ENCODE peak calls at places on chromosomes 5 and 9, in eight cellular contexts. O is fibroblast of pulmonary artery; X is activated CD8-positive, alpha-beta T cell treated with anti-CD3 and anti-CD28 coated beads for 36 hours; N is ovary; Q is epithelial cell of proximal tubule; U is kidney epithelial cell; L is RWPE2; F is psoas muscle. Z is an unnamed sample.

GRCh38 chr9:6014668-6015270 is 655 bp downstream of the RANBP6 start:
- DNase-seq in O (peak), X (peak), N (no peak), Q (no peak), U (peak), L (no peak), F (no peak), Z (no peak)

GRCh38 chr5:65982635-65983034 is 56.3 kb downstream of the ERBIN start:
- DNase-seq in O (no peak), X (no peak), N (no peak), Q (no peak), U (no peak), L (no peak), F (no peak), Z (no peak)

GRCh38 chr5:133421394-133421793 is 190.9 kb downstream of the FSTL4 start:
- DNase-seq in O (peak), X (peak), N (no peak), Q (no peak), U (no peak), L (peak), F (no peak), Z (no peak)

GRCh38 chr5:174688441-174689354 is 35.7 kb upstream of the MSX2 start:
- DNase-seq in O (no peak), X (no peak), N (no peak), Q (no peak), U (no peak), L (no peak), F (no peak), Z (no peak)

GRCh38 chr9:130862217-130862616 is 27.2 kb downstream of the ABL1 start:
- DNase-seq in O (no peak), X (no peak), N (no peak), Q (no peak), U (no peak), L (no peak), F (no peak), Z (no peak)

GRCh38 chr9:72363908-72364678 is 915 bp downstream of the ZFAND5 start:
- DNase-seq in O (peak), X (peak), N (peak), Q (no peak), U (no peak), L (peak), F (peak), Z (no peak)

GRCh38 chr9:113650207-113651131 is 186.9 kb downstream of the RGS3 start:
- DNase-seq in O (peak), X (no peak), N (no peak), Q (no peak), U (no peak), L (no peak), F (no peak), Z (no peak)

GRCh38 chr5:148384389-148384756 is 615 bp downstream of the FBXO38 start:
- DNase-seq in O (no peak), X (peak), N (no peak), Q (no peak), U (no peak), L (no peak), F (no peak), Z (no peak)

GRCh38 chr9:68555416-68555815 is 14.7 kb upstream of the TMEM252 start:
- DNase-seq in O (no peak), X (no peak), N (no peak), Q (no peak), U (no peak), L (no peak), F (no peak), Z (no peak)

GRCh38 chr5:121273818-121274433 is 577.8 kb upstream of the FTMT start:
- DNase-seq in O (peak), X (no peak), N (no peak), Q (peak), U (peak), L (peak), F (no peak), Z (no peak)

GRCh38 chr9:107940622-107941021 is 451.1 kb upstream of the KLF4 start:
- DNase-seq in O (no peak), X (no peak), N (no peak), Q (no peak), U (no peak), L (no peak), F (no peak), Z (no peak)

GRCh38 chr9:114446672-114447450 is 58.4 kb downstream of the WHRN start:
- DNase-seq in O (no peak), X (no peak), N (no peak), Q (no peak), U (no peak), L (no peak), F (no peak), Z (no peak)

GRCh38 chr9:127095416-127095815 is 27.0 kb downstream of the ANGPTL2 start:
- DNase-seq in O (no peak), X (no peak), N (no peak), Q (no peak), U (no peak), L (no peak), F (no peak), Z (no peak)

GRCh38 chr5:68454766-68455165 is 239.2 kb downstream of the PIK3R1 start:
- DNase-seq in O (no peak), X (no peak), N (no peak), Q (no peak), U (no peak), L (no peak), F (no peak), Z (no peak)

GRCh38 chr9:75903785-75904360 is 13.4 kb downstream of the PCSK5 start:
- DNase-seq in O (peak), X (peak), N (no peak), Q (peak), U (no peak), L (no peak), F (no peak), Z (no peak)

GRCh38 chr5:127564002-127564769 is 46.7 kb downstream of the PRRC1 start:
- DNase-seq in O (peak), X (peak), N (peak), Q (no peak), U (peak), L (no peak), F (no peak), Z (no peak)

GRCh38 chr5:93532370-93532769 is 48.6 kb downstream of the NR2F1-AS1 start:
- DNase-seq in O (peak), X (no peak), N (peak), Q (peak), U (no peak), L (no peak), F (peak), Z (peak)

GRCh38 chr5:96091874-96092273 is 130.2 kb upstream of the ELL2 start:
- DNase-seq in O (no peak), X (no peak), N (no peak), Q (no peak), U (no peak), L (no peak), F (no peak), Z (no peak)

GRCh38 chr5:130400091-130400490 is 495.8 kb downstream of the CHSY3 start:
- DNase-seq in O (peak), X (no peak), N (no peak), Q (no peak), U (no peak), L (no peak), F (no peak), Z (no peak)

GRCh38 chr9:38047301-38048251 is 21.5 kb downstream of the SHB start:
- DNase-seq in O (peak), X (no peak), N (no peak), Q (peak), U (peak), L (peak), F (peak), Z (no peak)

GRCh38 chr5:177542816-177543472 is 11.4 kb downstream of the FAM193B start:
- DNase-seq in O (no peak), X (no peak), N (no peak), Q (no peak), U (no peak), L (no peak), F (no peak), Z (no peak)

GRCh38 chr9:81431662-81432061 is 257.7 kb downstream of the TLE1 start:
- DNase-seq in O (peak), X (no peak), N (no peak), Q (no peak), U (no peak), L (no peak), F (no peak), Z (no peak)

GRCh38 chr9:33270146-33270545 is 5.3 kb downstream of the CHMP5 start:
- DNase-seq in O (no peak), X (no peak), N (no peak), Q (no peak), U (no peak), L (no peak), F (no peak), Z (no peak)

GRCh38 chr9:68844623-68845612 is 139.9 kb downstream of the PIP5K1B start:
- DNase-seq in O (peak), X (peak), N (no peak), Q (no peak), U (no peak), L (no peak), F (no peak), Z (no peak)

GRCh38 chr9:22425551-22425950 is 21.1 kb upstream of the DMRTA1 start:
- DNase-seq in O (no peak), X (no peak), N (no peak), Q (no peak), U (no peak), L (no peak), F (no peak), Z (no peak)

GRCh38 chr9:18985464-18985951 is 47.5 kb downstream of the SAXO1 start:
- DNase-seq in O (no peak), X (no peak), N (no peak), Q (no peak), U (no peak), L (no peak), F (no peak), Z (no peak)

GRCh38 chr5:173881811-173882575 is 6.2 kb upstream of the CPEB4 start:
- DNase-seq in O (no peak), X (no peak), N (no peak), Q (no peak), U (no peak), L (no peak), F (no peak), Z (no peak)

GRCh38 chr5:88732181-88732633 is 150.8 kb downstream of the MEF2C start:
- DNase-seq in O (peak), X (peak), N (no peak), Q (no peak), U (peak), L (no peak), F (peak), Z (no peak)

GRCh38 chr5:130520211-130520610 is 615.9 kb downstream of the CHSY3 start:
- DNase-seq in O (peak), X (no peak), N (no peak), Q (no peak), U (peak), L (no peak), F (no peak), Z (no peak)

GRCh38 chr9:93827545-93828330 is 127.4 kb downstream of the BARX1 start:
- DNase-seq in O (peak), X (peak), N (no peak), Q (no peak), U (no peak), L (no peak), F (peak), Z (peak)

GRCh38 chr5:138745268-138745667 is 8.0 kb upstream of the CTNNA1 start:
- DNase-seq in O (no peak), X (no peak), N (no peak), Q (no peak), U (no peak), L (no peak), F (no peak), Z (no peak)

GRCh38 chr9:81687521-81688261 is 1.7 kb downstream of the TLE1 start:
- DNase-seq in O (peak), X (peak), N (peak), Q (no peak), U (no peak), L (peak), F (peak), Z (no peak)

GRCh38 chr5:130528474-130528873 is 624.2 kb downstream of the CHSY3 start:
- DNase-seq in O (peak), X (no peak), N (no peak), Q (no peak), U (no peak), L (no peak), F (no peak), Z (no peak)

GRCh38 chr9:37827483-37828165 is 27.0 kb downstream of the DCAF10 start:
- DNase-seq in O (no peak), X (no peak), N (no peak), Q (no peak), U (no peak), L (no peak), F (no peak), Z (no peak)

GRCh38 chr9:121674952-121675351 is 23.5 kb downstream of the DAB2IP start:
- DNase-seq in O (no peak), X (peak), N (no peak), Q (no peak), U (no peak), L (no peak), F (peak), Z (no peak)

GRCh38 chr5:168020522-168021294 is 270.7 kb upstream of the WWC1 start:
- DNase-seq in O (peak), X (no peak), N (no peak), Q (no peak), U (no peak), L (no peak), F (no peak), Z (no peak)
- TF ChIP-seq CTCF in O (peak), X (no peak), N (no peak), Q (peak), U (peak), L (peak), F (no peak), Z (no peak)

DNA sequence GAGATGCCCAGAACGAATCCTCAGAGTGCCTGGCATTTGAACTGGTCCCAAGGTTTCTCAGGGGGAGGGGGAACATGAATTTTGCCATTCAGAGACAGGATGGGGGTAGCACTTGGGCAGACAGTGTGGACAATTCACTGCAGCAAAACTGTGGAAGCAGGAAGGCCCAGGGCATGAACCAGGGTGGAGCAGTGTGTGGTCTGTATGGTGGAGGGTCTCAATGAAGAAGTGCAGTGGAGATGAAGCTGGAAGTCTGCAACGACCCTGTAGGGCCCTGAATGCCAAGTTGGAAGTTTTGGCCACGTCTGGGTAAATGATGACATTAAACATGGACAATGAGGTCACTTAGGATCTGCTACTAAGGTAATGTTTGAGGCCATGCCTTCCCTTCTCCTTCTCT is 273.9 kb downstream of the CDK5RAP2 start:
- DNase-seq in O (no peak), X (no peak), N (no peak), Q (no peak), U (no peak), L (no peak), F (no peak), Z (no peak)
- TF ChIP-seq CTCF in O (no peak), X (no peak), N (no peak), Q (no peak), U (no peak), L (no peak), F (no peak), Z (no peak)

GRCh38 chr5:157987259-157987658 is 128.3 kb upstream of the CLINT1 start:
- DNase-seq in O (no peak), X (no peak), N (no peak), Q (no peak), U (no peak), L (no peak), F (no peak), Z (no peak)
- TF ChIP-seq CTCF in O (no peak), X (no peak), N (no peak), Q (no peak), U (no peak), L (no peak), F (no peak), Z (no peak)

DNA sequence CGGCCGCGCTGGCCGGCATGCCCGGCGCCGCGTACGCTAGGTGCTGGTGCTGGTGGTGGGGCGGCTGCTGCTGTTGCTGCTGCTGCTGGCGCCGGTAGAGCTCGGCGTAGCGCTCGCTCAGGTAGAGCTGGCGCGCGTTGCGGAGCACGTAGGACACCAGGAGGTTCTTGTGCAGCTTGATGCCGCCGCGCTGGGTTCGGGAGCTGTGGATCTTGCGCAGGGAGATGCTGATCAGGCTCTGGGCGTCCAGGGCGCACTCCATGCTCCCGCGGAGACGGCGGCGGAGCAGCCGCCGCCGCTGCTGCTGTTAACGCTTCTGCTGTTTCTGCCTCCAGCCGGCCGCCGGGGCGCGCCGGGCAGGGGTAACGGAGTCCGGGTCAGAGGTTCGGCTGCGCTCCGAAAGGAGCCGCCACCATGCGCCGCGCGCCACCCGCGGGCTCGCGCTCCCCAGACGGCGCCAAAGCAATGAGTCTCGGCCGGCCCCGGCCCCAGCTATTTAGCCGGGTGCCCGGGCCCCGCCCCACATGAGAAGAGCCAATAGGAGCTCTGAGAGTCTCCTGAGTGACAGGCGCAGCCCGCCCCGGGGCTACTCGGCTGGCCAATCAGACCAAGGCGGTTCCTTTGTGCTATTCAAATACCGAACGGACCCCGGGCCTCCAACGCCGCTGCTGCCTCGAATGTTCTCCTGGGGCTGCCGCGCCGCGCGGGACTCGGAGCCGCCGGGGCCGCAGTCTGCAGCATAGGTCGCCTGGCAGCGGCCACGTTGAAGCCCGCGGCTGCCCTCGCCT is at the start of gene IER5L:
- DNase-seq in O (peak), X (peak), N (peak), Q (no peak), U (peak), L (peak), F (peak), Z (peak)
- TF ChIP-seq CTCF in O (no peak), X (no peak), N (peak), Q (no peak), U (no peak), L (no peak), F (no peak), Z (no peak)

DNA sequence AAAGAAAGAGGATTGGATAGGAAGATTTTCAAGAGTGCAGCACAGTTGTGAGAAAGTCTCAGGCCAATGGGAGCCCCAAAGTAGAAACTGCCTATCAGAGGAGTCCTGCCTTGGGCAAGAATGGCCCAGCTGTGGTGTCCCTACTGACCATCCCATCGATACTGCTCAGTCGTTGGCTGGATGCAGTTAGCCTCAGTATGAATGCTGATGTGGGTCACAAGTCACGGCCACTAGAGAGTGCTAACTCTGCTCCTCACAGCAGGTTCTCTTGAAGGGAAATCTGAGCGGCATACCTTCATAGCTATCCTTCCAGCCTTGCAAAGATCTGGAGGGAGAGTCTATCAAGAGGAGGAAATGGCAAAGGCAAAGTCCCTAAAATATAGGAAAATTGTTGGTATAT is 11.6 kb upstream of the CETN3 start:
- DNase-seq in O (peak), X (peak), N (no peak), Q (no peak), U (no peak), L (no peak), F (no peak), Z (no peak)
- TF ChIP-seq CTCF in O (peak), X (no peak), N (no peak), Q (peak), U (peak), L (peak), F (no peak), Z (no peak)

DNA sequence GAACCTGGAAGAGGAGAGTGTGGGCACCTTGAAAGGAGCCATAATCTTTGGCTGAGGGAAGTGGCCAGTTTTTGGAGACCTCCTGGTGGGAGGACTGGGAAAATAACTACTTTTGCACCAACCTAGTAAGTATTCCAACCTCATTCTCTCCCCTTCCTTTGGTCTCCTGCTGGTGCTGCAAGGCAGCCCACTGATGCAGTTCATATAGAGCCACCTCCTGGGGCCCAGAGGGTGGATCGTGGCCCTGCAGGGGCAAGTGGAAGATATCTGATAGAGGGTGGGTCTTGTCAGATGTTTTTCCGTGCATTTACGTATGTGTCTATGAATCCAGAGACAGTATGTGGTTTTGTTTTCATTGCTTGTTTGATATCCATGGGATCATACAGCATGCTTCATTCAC is 172.8 kb upstream of the PITX1 start:
- DNase-seq in O (no peak), X (no peak), N (no peak), Q (no peak), U (no peak), L (no peak), F (no peak), Z (no peak)
- TF ChIP-seq CTCF in O (no peak), X (no peak), N (no peak), Q (no peak), U (no peak), L (no peak), F (no peak), Z (no peak)

GRCh38 chr9:3526166-3526902 is 533 bp upstream of the RFX3 start:
- DNase-seq in O (peak), X (peak), N (peak), Q (no peak), U (peak), L (peak), F (peak), Z (no peak)
- TF ChIP-seq CTCF in O (no peak), X (no peak), N (no peak), Q (no peak), U (no peak), L (no peak), F (no peak), Z (no peak)

GRCh38 chr5:143106175-143106574 is 297.3 kb downstream of the NR3C1 start:
- DNase-seq in O (peak), X (no peak), N (peak), Q (no peak), U (peak), L (no peak), F (peak), Z (no peak)
- TF ChIP-seq CTCF in O (peak), X (no peak), N (no peak), Q (peak), U (peak), L (peak), F (peak), Z (no peak)

GRCh38 chr9:77161966-77162365 is 15.4 kb upstream of the VPS13A start:
- DNase-seq in O (peak), X (no peak), N (no peak), Q (no peak), U (no peak), L (no peak), F (no peak), Z (no peak)

GRCh38 chr9:77162366-77162765 is 15.0 kb upstream of the VPS13A start:
- DNase-seq in O (no peak), X (no peak), N (no peak), Q (no peak), U (no peak), L (no peak), F (no peak), Z (no peak)

GRCh38 chr9:77161191-77161590 is 16.1 kb upstream of the VPS13A start:
- DNase-seq in O (no peak), X (no peak), N (no peak), Q (no peak), U (no peak), L (no peak), F (no peak), Z (no peak)

GRCh38 chr9:77166193-77166592 is 11.1 kb upstream of the VPS13A start:
- DNase-seq in O (no peak), X (no peak), N (no peak), Q (no peak), U (no peak), L (no peak), F (no peak), Z (no peak)

DNA sequence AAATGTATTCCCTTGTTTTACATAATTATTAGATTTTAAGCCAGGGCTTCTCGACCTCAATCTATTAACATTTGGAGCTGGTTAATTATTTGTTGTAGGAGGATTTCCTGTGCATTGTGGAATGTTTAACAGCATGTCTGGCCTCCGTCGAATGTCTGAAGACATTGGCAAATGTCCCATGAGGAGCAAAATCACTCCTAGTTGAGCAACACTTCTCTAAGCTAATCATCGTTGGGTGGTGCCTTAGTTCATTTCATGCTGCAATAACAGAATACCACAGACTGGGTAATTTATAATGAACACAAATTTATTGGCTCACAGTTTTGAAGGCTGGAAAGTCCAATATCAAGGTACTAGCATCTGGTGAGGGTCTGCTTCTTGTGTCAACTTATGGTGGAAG is 13.4 kb upstream of the VPS13A start:
- DNase-seq in O (peak), X (no peak), N (no peak), Q (peak), U (no peak), L (no peak), F (no peak), Z (no peak)
- TF ChIP-seq CTCF in O (no peak), X (no peak), N (no peak), Q (no peak), U (no peak), L (no peak), F (no peak), Z (no peak)

Z was measured in vagina.